ENCODE peak calls at places on chromosomes 3 and 15, in nine cellular contexts. Q, X, L, B, H, Y, N, V and E are unnamed samples.

GRCh38 chr15:35506272-35506870 is 39.6 kb downstream of the DPH6 start:
- DNase-seq in Q (no peak), X (no peak), L (no peak), B (no peak), H (no peak), Y (no peak), N (no peak), V (no peak), E (no peak)

GRCh38 chr15:60062826-60063225 is 58.7 kb downstream of the FOXB1 start:
- DNase-seq in Q (no peak), X (no peak), L (no peak), B (no peak), H (peak; percentile 83), Y (no peak), N (no peak), V (no peak), E (no peak)

GRCh38 chr3:171827836-171828458 is 15.2 kb upstream of the TMEM212 start:
- DNase-seq in Q (no peak), X (no peak), L (no peak), B (no peak), H (no peak), Y (no peak), N (no peak), V (no peak), E (no peak)

GRCh38 chr3:152257246-152258074 is 11.3 kb upstream of the MBNL1 start:
- DNase-seq in Q (no peak), X (no peak), L (no peak), B (no peak), H (no peak), Y (no peak), N (no peak), V (no peak), E (no peak)

GRCh38 chr3:45032113-45032512 is 6.0 kb downstream of the CLEC3B start:
- DNase-seq in Q (no peak), X (no peak), L (no peak), B (no peak), H (no peak), Y (no peak), N (no peak), V (no peak), E (no peak)

GRCh38 chr3:44439499-44440295 is 37.8 kb downstream of the ZNF445 start:
- DNase-seq in Q (no peak), X (peak; percentile 69), L (peak; percentile 91), B (peak; percentile 59), H (peak; percentile 50), Y (peak; percentile 55), N (peak; percentile 46), V (peak; percentile 47), E (peak; percentile 80)

GRCh38 chr3:156633335-156633734 is 41.1 kb upstream of the TIPARP start:
- DNase-seq in Q (no peak), X (no peak), L (peak; percentile 66), B (peak; percentile 60), H (peak; percentile 41), Y (no peak), N (no peak), V (peak; percentile 37), E (peak; percentile 73)

GRCh38 chr3:73734376-73734775 is 109.6 kb upstream of the PDZRN3 start:
- DNase-seq in Q (no peak), X (no peak), L (no peak), B (no peak), H (no peak), Y (no peak), N (no peak), V (no peak), E (no peak)

GRCh38 chr15:100727291-100727851 is 125.0 kb downstream of the ASB7 start:
- DNase-seq in Q (no peak), X (no peak), L (peak; percentile 50), B (peak; percentile 58), H (peak; percentile 95), Y (no peak), N (no peak), V (peak; percentile 51), E (peak; percentile 29)

GRCh38 chr3:159346504-159346903 is 544.6 kb downstream of the MFSD1 start:
- DNase-seq in Q (no peak), X (no peak), L (no peak), B (no peak), H (no peak), Y (no peak), N (no peak), V (no peak), E (no peak)

GRCh38 chr3:196931828-196932587 is 10.3 kb downstream of the NCBP2 start:
- DNase-seq in Q (no peak), X (no peak), L (no peak), B (no peak), H (no peak), Y (no peak), N (no peak), V (no peak), E (no peak)

GRCh38 chr3:7194081-7194835 is 333.3 kb downstream of the GRM7 start:
- DNase-seq in Q (no peak), X (no peak), L (no peak), B (no peak), H (peak; percentile 59), Y (no peak), N (no peak), V (no peak), E (no peak)

GRCh38 chr3:56188201-56188600 is 280.1 kb downstream of the ERC2 start:
- DNase-seq in Q (no peak), X (no peak), L (no peak), B (no peak), H (no peak), Y (no peak), N (no peak), V (no peak), E (no peak)

GRCh38 chr15:95972136-95972553 is 358.4 kb upstream of the NR2F2 start:
- DNase-seq in Q (no peak), X (no peak), L (no peak), B (peak; percentile 59), H (no peak), Y (no peak), N (no peak), V (peak; percentile 25), E (no peak)

GRCh38 chr15:27692438-27692837 is 406.7 kb downstream of the OCA2 start:
- DNase-seq in Q (no peak), X (no peak), L (no peak), B (no peak), H (no peak), Y (no peak), N (no peak), V (no peak), E (no peak)

GRCh38 chr15:70722266-70723123 is 40.9 kb downstream of the UACA start:
- DNase-seq in Q (no peak), X (no peak), L (no peak), B (no peak), H (peak; percentile 58), Y (no peak), N (no peak), V (no peak), E (no peak)

GRCh38 chr3:21220944-21221343 is 530.1 kb downstream of the ZNF385D start:
- DNase-seq in Q (no peak), X (no peak), L (no peak), B (no peak), H (no peak), Y (no peak), N (no peak), V (no peak), E (no peak)

GRCh38 chr3:21216598-21216997 is 534.4 kb downstream of the ZNF385D start:
- DNase-seq in Q (peak; percentile 56), X (no peak), L (no peak), B (no peak), H (peak; percentile 30), Y (no peak), N (no peak), V (no peak), E (no peak)
- TF ChIP-seq CTCF in Q (peak; percentile 73), X (no peak), L (no peak), B (no peak), H (peak; percentile 50), Y (no peak), N (peak; percentile 4), V (no peak), E (no peak)

DNA sequence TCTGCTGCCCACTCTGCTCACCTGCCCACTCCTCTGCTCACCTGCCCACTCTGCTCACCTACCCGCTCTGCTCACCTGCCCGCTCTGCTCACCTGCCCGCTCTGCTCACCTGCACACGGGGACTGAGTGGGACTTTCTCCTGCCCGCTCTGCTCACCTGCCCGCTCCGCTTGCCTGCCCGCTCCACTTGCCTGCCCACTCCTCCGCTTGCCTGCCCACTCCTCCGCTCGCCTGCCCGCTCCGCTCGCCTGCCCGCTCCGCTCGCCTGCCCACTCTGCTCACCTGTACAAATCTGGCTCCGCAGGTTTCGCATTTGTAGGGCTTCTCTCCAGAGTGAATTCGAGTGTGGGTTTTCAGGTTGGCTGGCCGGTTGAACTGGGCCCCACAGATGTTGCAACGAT is 20.1 kb downstream of the BCL6 start:
- DNase-seq in Q (no peak), X (no peak), L (no peak), B (no peak), H (no peak), Y (no peak), N (no peak), V (peak; percentile 56), E (no peak)
- H3K36me3 ChIP-seq in Q (no peaks in the 10 kb centered on the region), X (no peaks in the 10 kb centered on the region), L (peaks cover 98% of the 10 kb centered on the region), B (no peaks in the 10 kb centered on the region), H (peaks cover 48% of the 10 kb centered on the region), Y (peaks cover 25% of the 10 kb centered on the region), N (peaks cover 100% of the 10 kb centered on the region), V (peaks cover 36% of the 10 kb centered on the region), E (peaks cover 60% of the 10 kb centered on the region)

GRCh38 chr3:76310059-76310458 is 524.7 kb upstream of the ZNF717 start:
- DNase-seq in Q (no peak), X (no peak), L (no peak), B (no peak), H (no peak), Y (no peak), N (no peak), V (no peak), E (no peak)

GRCh38 chr3:76308541-76308940 is 523.2 kb upstream of the ZNF717 start:
- DNase-seq in Q (no peak), X (no peak), L (no peak), B (no peak), H (no peak), Y (no peak), N (no peak), V (no peak), E (no peak)

GRCh38 chr3:76307556-76307955 is 522.2 kb upstream of the ZNF717 start:
- DNase-seq in Q (no peak), X (no peak), L (no peak), B (no peak), H (no peak), Y (no peak), N (no peak), V (no peak), E (no peak)

DNA sequence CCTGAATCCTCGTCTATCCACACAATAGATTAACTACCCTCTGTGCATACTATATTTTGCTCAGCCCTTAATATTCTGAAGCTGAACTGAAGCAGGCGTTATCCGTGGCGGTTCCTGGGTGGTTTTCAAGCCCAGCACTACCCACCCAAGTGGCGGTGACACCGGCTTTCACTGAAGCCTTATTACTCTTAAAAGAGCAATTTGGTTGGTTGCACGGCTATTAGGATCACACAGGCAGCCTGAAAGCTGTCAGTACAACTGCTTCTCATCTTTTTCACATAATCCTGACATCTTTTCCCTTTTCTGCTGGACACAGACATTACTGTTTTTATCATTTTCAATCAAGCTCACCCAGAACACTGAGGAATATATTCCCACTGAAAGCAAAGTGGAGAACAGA is 525.3 kb upstream of the ZNF717 start:
- DNase-seq in Q (no peak), X (no peak), L (no peak), B (no peak), H (no peak), Y (no peak), N (no peak), V (no peak), E (no peak)
- H3K4me3 ChIP-seq in Q (no peak overlapping the region), X (no peak overlapping the region), L (no peak overlapping the region), B (no peak overlapping the region), H (no peak overlapping the region), Y (no peak overlapping the region), N (no peak overlapping the region), V (peak overlapping the region; percentile 25), E (no peak overlapping the region)

GRCh38 chr3:129228891-129229585 is 20.4 kb upstream of the COPG1 start:
- DNase-seq in Q (peak; percentile 88), X (no peak), L (no peak), B (no peak), H (peak; percentile 83), Y (no peak), N (no peak), V (no peak), E (no peak)
- TF ChIP-seq CTCF in Q (peak; percentile 58), X (no peak), L (peak; percentile 6), B (no peak), H (no peak), Y (no peak), N (no peak), V (no peak), E (no peak)